ENCODE peak calls at places on chromosomes 1 and 21, in ten cellular contexts. V is mesothelial cell of epicardium, Q is ovary, Y is activated B cell treated with CpG ODN at 0.5 μM for 24 hours, I is neural progenitor cell, L is kidney epithelial cell, X is AG04450, M is Peyer's patch, T is heart right ventricle, H is transverse colon. D is an unnamed sample.

GRCh38 chr1:46813858-46814396 is 15.1 kb downstream of the CYP4B1 start:
- DNase-seq in X (no peak), I (no peak), Q (no peak), L (no peak), M (no peak), H (no peak), V (no peak), Y (no peak), T (no peak), D (no peak)

GRCh38 chr1:181347495-181348390 is 135.6 kb upstream of the CACNA1E start:
- DNase-seq in I (no peak), H (no peak), X (no peak), Q (no peak), L (no peak), V (no peak), T (no peak), Y (no peak), M (no peak), D (no peak)

GRCh38 chr1:74650561-74650960 is 23.0 kb downstream of the ERICH3 start:
- DNase-seq in I (no peak), X (peak), L (no peak), H (no peak), V (no peak), T (no peak), M (no peak), Y (no peak), Q (no peak), D (no peak)

GRCh38 chr1:28510350-28511223 is 4.7 kb downstream of the RCC1 start:
- DNase-seq in H (no peak), T (no peak), V (no peak), M (no peak), Q (no peak), Y (no peak), I (no peak), X (no peak), L (no peak), D (no peak)

GRCh38 chr1:103788377-103788776 is 38.7 kb downstream of the AMY1C start:
- DNase-seq in M (no peak), Q (no peak), H (no peak), L (no peak), Y (no peak), V (no peak), X (no peak), I (no peak), T (no peak), D (no peak)

GRCh38 chr1:108712605-108713150 is at the start of gene FNDC7:
- DNase-seq in H (no peak), X (no peak), Y (no peak), T (no peak), Q (no peak), I (peak), V (no peak), L (no peak), M (no peak), D (no peak)

GRCh38 chr1:91604632-91605031 is 104.0 kb downstream of the CDC7 start:
- DNase-seq in M (no peak), X (peak), V (no peak), T (no peak), Q (no peak), Y (no peak), L (no peak), H (no peak), I (no peak), D (no peak)

GRCh38 chr1:8681317-8681650 is 136.2 kb downstream of the RERE start:
- DNase-seq in Y (no peak), X (no peak), M (no peak), L (no peak), H (no peak), V (no peak), I (no peak), Q (no peak), T (no peak), D (no peak)

GRCh38 chr1:233945573-233945972 is 41.1 kb downstream of the SLC35F3 start:
- DNase-seq in Q (no peak), X (no peak), V (no peak), M (no peak), I (no peak), Y (no peak), T (no peak), L (peak), H (no peak), D (no peak)

GRCh38 chr1:166017395-166017794 is 149.4 kb downstream of the FAM78B start:
- DNase-seq in Y (no peak), M (no peak), H (no peak), X (no peak), L (no peak), V (no peak), T (no peak), Q (no peak), I (peak), D (no peak)

GRCh38 chr1:72066431-72066830 is 215.9 kb downstream of the NEGR1 start:
- DNase-seq in Q (no peak), H (no peak), X (no peak), Y (no peak), V (no peak), I (peak), M (no peak), L (no peak), T (no peak), D (no peak)

GRCh38 chr21:42524341-42525227 is 10.9 kb downstream of the SLC37A1 start:
- DNase-seq in T (peak), V (no peak), L (no peak), X (no peak), M (peak), I (peak), H (peak), Y (peak), Q (peak), D (peak)

GRCh38 chr1:117511273-117511672 is 94.6 kb upstream of the TENT5C start:
- DNase-seq in T (no peak), M (no peak), X (no peak), I (no peak), H (no peak), V (no peak), Y (no peak), Q (no peak), L (no peak), D (no peak)

DNA sequence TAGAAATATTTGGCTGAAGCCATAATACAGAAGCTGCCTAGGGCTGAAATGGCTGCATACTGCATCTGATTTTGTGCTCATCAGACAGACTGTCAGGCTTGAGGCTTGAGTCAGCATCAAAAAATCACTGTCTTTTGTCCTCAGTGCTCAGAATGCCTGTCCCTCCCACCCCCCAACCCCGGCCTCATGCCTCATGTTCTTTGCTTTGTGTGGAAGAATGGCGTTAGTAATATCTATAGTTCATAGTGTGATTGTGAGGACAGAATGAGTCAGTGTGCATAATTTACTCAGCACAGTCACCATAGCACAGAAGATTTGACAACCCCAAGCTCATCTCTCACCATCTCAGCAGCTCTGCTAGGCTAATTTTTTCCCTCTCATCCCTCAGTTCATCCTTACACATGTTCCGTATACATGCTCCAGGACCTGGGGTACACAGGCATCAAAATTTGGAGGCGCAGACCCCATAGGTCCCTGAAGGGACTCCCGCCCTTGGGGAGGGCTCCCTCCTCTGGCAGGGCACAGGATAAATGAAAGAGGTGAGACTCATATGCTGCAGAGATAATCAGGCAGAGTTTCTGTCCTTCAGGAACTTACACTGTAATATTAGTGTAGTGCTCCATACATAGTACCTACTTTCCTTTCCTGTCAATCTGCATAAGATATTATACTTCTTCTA is 159.1 kb upstream of the C8B start:
- DNase-seq in I (no peak), T (no peak), X (no peak), Q (no peak), V (no peak), L (no peak), Y (no peak), M (no peak), H (no peak), D (no peak)
- TF ChIP-seq CTCF in I (peak), T (peak), X (no peak), Q (no peak), V (no peak), L (peak), Y (no peak), M (no peak), H (no peak), D (no peak)

GRCh38 chr1:214549604-214550338 is 1.6 kb downstream of the PTPN14 start:
- DNase-seq in I (peak), X (no peak), M (no peak), Q (no peak), L (no peak), T (no peak), H (no peak), Y (no peak), V (no peak), D (no peak)

GRCh38 chr1:214548988-214549387 is 2.4 kb downstream of the PTPN14 start:
- DNase-seq in I (peak), V (no peak), Q (peak), M (no peak), X (no peak), L (no peak), Y (no peak), H (no peak), T (peak), D (no peak)

GRCh38 chr1:214551436-214552173 is at the start of gene PTPN14:
- DNase-seq in I (peak), Q (peak), H (peak), V (peak), T (peak), M (peak), X (peak), L (peak), Y (no peak), D (peak)

GRCh38 chr1:214551052-214551435 is 358 bp downstream of the PTPN14 start:
- DNase-seq in V (peak), Q (no peak), H (peak), T (peak), L (no peak), M (peak), X (no peak), Y (no peak), I (peak), D (peak)

DNA sequence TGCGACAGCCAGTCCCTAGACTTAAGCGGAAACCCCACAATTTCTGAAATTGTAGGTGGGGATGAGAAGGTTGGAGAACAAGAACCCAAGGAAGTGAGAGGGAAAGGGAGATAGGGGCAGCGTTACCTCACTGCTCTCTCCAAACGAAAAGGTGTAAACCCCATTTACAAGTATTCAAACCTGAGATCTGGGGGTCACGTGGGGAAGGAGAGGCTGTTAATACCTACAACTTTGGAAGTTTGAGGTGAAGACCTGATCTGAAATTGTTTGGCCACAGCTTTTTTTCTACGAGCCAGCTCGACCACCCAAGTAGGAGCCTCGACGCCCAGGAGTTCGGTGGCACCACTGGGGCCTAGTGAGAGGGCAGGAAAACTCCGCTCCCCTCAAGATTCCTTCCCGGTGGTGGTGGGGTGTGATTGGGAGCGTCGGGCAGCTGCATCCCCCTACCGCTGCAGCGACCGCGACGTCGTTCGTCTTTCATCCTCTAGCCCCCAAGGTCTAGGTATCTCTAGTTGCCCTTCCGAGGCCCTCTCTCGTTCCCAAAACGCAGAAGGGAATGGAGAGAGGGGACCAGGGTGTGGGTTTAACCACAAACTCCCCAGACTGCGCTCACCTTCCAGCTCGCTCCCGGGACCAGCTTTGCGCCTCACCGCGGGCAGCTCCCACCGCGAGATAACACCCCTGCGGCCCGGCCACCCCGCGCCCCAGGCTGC is 907 bp downstream of the PTPN14 start:
- DNase-seq in I (peak), L (no peak), M (no peak), H (no peak), T (no peak), Q (no peak), Y (no peak), V (no peak), X (no peak), D (no peak)
- TF ChIP-seq CTCF in I (no peak), L (no peak), M (no peak), H (no peak), T (no peak), Q (no peak), Y (no peak), V (no peak), X (no peak), D (no peak)

GRCh38 chr1:23194119-23194984 is 22.9 kb downstream of the HTR1D start:
- DNase-seq in Y (no peak), M (no peak), L (peak), T (no peak), V (no peak), X (peak), H (no peak), Q (no peak), I (peak), D (no peak)

GRCh38 chr1:23202263-23202749 is 15.0 kb downstream of the HTR1D start:
- DNase-seq in T (no peak), M (no peak), V (no peak), I (no peak), Y (no peak), Q (no peak), H (no peak), X (no peak), L (peak), D (no peak)

GRCh38 chr1:23196627-23197328 is 20.5 kb downstream of the HTR1D start:
- DNase-seq in L (peak), M (no peak), H (no peak), Q (no peak), V (no peak), T (no peak), Y (no peak), I (no peak), X (peak), D (no peak)

GRCh38 chr1:23200885-23201284 is 16.4 kb downstream of the HTR1D start:
- DNase-seq in M (no peak), X (no peak), Q (no peak), I (no peak), V (no peak), L (no peak), T (no peak), Y (no peak), H (no peak), D (no peak)

DNA sequence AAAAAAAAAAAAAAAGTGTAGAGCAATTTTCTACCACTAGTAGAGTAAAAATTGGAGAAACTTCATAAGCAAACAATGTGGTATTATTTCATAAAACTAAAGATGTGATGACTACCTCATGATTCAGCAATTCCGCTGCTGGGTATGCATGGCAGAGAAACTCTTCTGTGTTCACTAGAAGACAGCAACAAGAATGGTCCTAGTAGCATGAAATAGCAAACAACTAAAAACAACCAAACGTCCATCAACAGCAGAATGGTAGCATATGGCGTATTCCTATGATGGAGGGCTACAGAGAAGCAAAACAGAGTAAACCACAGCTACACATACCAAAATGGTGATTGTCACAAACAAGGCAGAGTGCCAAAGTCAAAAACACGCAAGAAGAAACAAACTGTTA is 18.9 kb downstream of the HTR1D start:
- DNase-seq in L (peak), V (no peak), T (no peak), I (no peak), H (no peak), X (peak), Y (no peak), M (no peak), Q (no peak), D (no peak)
- TF ChIP-seq CTCF in L (no peak), V (peak), T (no peak), I (no peak), H (no peak), X (peak), Y (no peak), M (no peak), Q (no peak), D (no peak)

GRCh38 chr1:203800001-203800400 is 4.6 kb downstream of the ZBED6 start:
- DNase-seq in V (no peak), Q (no peak), X (no peak), T (no peak), I (no peak), Y (no peak), H (no peak), L (no peak), M (no peak), D (no peak)

GRCh38 chr1:203796223-203796747 is 862 bp downstream of the ZBED6 start:
- DNase-seq in L (no peak), Q (no peak), M (no peak), Y (peak), T (no peak), V (no peak), H (peak), I (no peak), X (no peak), D (no peak)

GRCh38 chr1:203797216-203797615 is 1.8 kb downstream of the ZBED6 start:
- DNase-seq in I (no peak), M (no peak), V (no peak), X (no peak), Q (no peak), Y (no peak), H (no peak), T (no peak), L (no peak), D (no peak)

GRCh38 chr1:203799157-203799556 is 3.7 kb downstream of the ZBED6 start:
- DNase-seq in Y (no peak), M (no peak), H (no peak), T (no peak), L (no peak), V (no peak), X (no peak), I (no peak), Q (no peak), D (no peak)

GRCh38 chr1:203797948-203798347 is 2.5 kb downstream of the ZBED6 start:
- DNase-seq in X (no peak), I (no peak), L (no peak), H (peak), M (no peak), V (no peak), T (no peak), Y (no peak), Q (no peak), D (no peak)
- TF ChIP-seq CTCF in X (peak), I (no peak), L (no peak), H (no peak), M (no peak), V (no peak), T (no peak), Y (no peak), Q (no peak), D (no peak)

D was measured in progenitor cell of endocrine pancreas.